ENCODE peak calls at places on chromosomes 12 and 14, in four cellular contexts. F is OCI-LY7, U is fibroblast of the aortic adventitia, W is AG04450. T is an unnamed sample.

GRCh38 chr12:85606455-85606854 is 229.8 kb downstream of the RASSF9 start:
- DNase-seq in W (no peak), U (no peak), F (no peak), T (no peak)

GRCh38 chr14:64806202-64806861 is 73.4 kb downstream of the SPTB start:
- DNase-seq in F (no peak), U (peak; percentile 86), W (peak; percentile 59), T (peak; percentile 87)

GRCh38 chr14:89247457-89248122 is 169.4 kb downstream of the FOXN3 start:
- DNase-seq in W (no peak), U (no peak), F (no peak), T (peak; percentile 33)

GRCh38 chr14:83300454-83301064 is 1766.9 kb upstream of the SEL1L start:
- DNase-seq in F (peak; percentile 51), U (peak; percentile 22), W (no peak), T (peak; percentile 38)

GRCh38 chr14:32430326-32430725 is 101.2 kb downstream of the AKAP6 start:
- DNase-seq in F (no peak), W (no peak), U (peak; percentile 52), T (peak; percentile 57)

GRCh38 chr12:105162174-105162573 is 54.6 kb downstream of the WASHC4 start:
- DNase-seq in U (no peak), F (no peak), W (no peak), T (no peak)

GRCh38 chr12:56993346-56993745 is 13.0 kb downstream of the ZBTB39 start:
- DNase-seq in U (no peak), W (no peak), F (no peak), T (no peak)

GRCh38 chr14:78164226-78164853 is 5.8 kb upstream of the NRXN3 start:
- DNase-seq in F (peak; percentile 7), U (no peak), W (no peak), T (peak; percentile 42)

GRCh38 chr12:86261606-86262005 is 5.4 kb upstream of the MGAT4C start:
- DNase-seq in U (no peak), F (no peak), W (no peak), T (no peak)

GRCh38 chr14:22276913-22277816 is 311.9 kb downstream of the DAD1 start:
- DNase-seq in U (peak; percentile 39), F (peak; percentile 46), W (no peak), T (peak; percentile 48)

GRCh38 chr14:27739657-27740156 is 1026.9 kb upstream of the FOXG1 start:
- DNase-seq in F (no peak), W (no peak), U (no peak), T (no peak)

GRCh38 chr12:64835926-64836325 is 11.5 kb downstream of the TBC1D30 start:
- DNase-seq in U (no peak), W (no peak), F (no peak), T (no peak)

GRCh38 chr12:66594688-66595087 is 84.2 kb downstream of the GRIP1 start:
- DNase-seq in F (no peak), W (no peak), U (no peak), T (peak; percentile 42)

GRCh38 chr12:64633940-64634337 is 23.6 kb downstream of the RASSF3 start:
- DNase-seq in W (no peak), F (no peak), U (peak; percentile 61), T (peak; percentile 80)

GRCh38 chr12:24853588-24853987 is 95.3 kb downstream of the BCAT1 start:
- DNase-seq in U (peak; percentile 66), W (peak; percentile 30), F (no peak), T (peak; percentile 96)

GRCh38 chr12:29255061-29255460 is 106.0 kb downstream of the FAR2 start:
- DNase-seq in W (no peak), U (no peak), F (no peak), T (no peak)

GRCh38 chr14:55160989-55161388 is 30.4 kb downstream of the DLGAP5 start:
- DNase-seq in U (peak; percentile 75), W (no peak), F (peak; percentile 34), T (peak; percentile 44)

GRCh38 chr14:104280085-104280901 is 141.9 kb downstream of the KIF26A start:
- DNase-seq in F (no peak), W (no peak), U (no peak), T (no peak)

GRCh38 chr12:131046813-131047788 is 93.4 kb downstream of the ADGRD1 start:
- DNase-seq in U (no peak), W (no peak), F (peak; percentile 40), T (no peak)

GRCh38 chr14:46054526-46054925 is 597.1 kb downstream of the RPL10L start:
- DNase-seq in F (no peak), W (peak; percentile 0), U (peak; percentile 1), T (peak; percentile 81)

GRCh38 chr12:120759591-120760348 is 34.1 kb downstream of the ACADS start:
- DNase-seq in U (no peak), F (peak; percentile 85), W (no peak), T (peak; percentile 76)

GRCh38 chr12:51714666-51715065 is 123.6 kb downstream of the SCN8A start:
- DNase-seq in W (no peak), U (peak; percentile 6), F (no peak), T (no peak)

GRCh38 chr14:104082807-104083206 is 2.7 kb upstream of the ASPG start:
- DNase-seq in W (no peak), F (no peak), U (no peak), T (no peak)

GRCh38 chr12:121791671-121792496 is 1.6 kb downstream of the RHOF start:
- DNase-seq in F (no peak), U (no peak), W (no peak), T (no peak)

GRCh38 chr12:9687228-9687627 is 17.7 kb downstream of the CLEC2D start:
- DNase-seq in U (no peak), F (no peak), W (no peak), T (peak; percentile 73)

GRCh38 chr12:59596232-59597143 is 659 bp downstream of the SLC16A7 start:
- DNase-seq in U (peak; percentile 83), F (peak; percentile 91), W (peak; percentile 48), T (peak; percentile 22)
- TF ChIP-seq CTCF in U (no peak), F (peak; percentile 41), W (no peak), T (no peak)

GRCh38 chr12:42024495-42024830 is 120.2 kb downstream of the GXYLT1 start:
- DNase-seq in W (no peak), F (no peak), U (no peak), T (no peak)
- H3K4me3 ChIP-seq in W (peak overlapping the region; percentile 56), F (no peak overlapping the region), U (no peak overlapping the region), T (no peak overlapping the region)

DNA sequence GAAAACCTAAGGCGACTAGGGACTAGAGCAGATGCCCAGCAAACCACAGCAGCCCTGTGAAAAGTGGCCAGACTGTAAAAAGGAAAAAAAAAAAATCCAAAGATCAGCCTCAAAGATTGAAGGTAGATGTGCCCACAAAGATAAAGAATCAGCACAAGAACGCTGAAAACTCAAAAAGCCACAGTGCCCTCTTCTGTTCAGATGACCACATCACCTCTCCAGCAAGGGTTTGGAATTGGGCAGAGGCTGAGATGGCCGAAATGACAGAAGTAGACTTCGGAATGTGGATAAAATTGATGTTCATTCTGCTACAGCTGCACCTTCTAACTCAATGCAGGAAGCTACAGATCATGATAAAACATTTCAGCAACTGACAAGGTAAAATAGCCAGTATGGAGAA is 154.4 kb downstream of the GPHN start:
- DNase-seq in U (peak; percentile 33), F (no peak), W (no peak), T (peak; percentile 20)
- TF ChIP-seq CTCF in U (peak; percentile 52), F (peak; percentile 66), W (peak; percentile 56), T (peak; percentile 43)

DNA sequence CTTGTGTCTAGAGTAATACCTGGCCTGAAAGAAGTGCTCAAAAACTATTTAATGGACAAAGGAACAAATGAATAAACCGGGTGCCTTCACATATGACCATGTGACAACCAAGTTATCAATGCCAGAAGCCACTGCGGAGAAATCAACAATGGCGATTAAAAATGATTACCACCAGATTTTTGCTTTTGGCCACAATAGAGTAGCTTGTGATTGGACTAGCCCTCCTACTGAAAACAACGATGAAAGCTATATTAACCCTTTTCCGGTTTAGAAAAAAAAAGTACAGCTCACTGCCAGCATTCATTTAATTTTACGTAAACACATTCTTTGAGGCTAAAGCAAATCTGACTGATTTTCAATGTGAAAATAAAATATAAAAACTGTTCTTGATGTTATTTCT is 41.6 kb upstream of the TTC7B start:
- DNase-seq in U (no peak), F (no peak), W (no peak), T (no peak)
- H3K4me3 ChIP-seq in U (no peak overlapping the region), F (no peak overlapping the region), W (no peak overlapping the region), T (no peak overlapping the region)

DNA sequence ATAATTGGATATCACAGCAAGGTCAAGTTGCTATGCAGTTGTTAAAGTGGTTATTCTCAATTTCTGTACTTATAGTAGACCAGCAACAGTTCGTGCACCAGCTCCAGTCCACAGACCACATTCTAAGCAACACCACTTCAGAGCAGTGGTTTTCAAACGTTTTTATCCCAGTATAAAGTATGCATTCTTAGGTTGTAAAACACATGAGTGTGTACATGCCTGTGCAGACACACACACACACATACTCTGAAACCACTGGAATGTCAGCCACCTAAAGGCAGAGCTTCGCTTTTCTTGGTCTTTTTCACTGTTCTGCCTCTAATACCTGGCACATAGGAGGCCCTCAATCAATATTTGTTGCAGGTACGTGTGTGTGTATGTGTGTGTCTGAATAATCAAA is 22.2 kb upstream of the C12orf71 start:
- DNase-seq in W (peak; percentile 20), U (no peak), F (no peak), T (peak; percentile 46)
- TF ChIP-seq CTCF in W (no peak), U (no peak), F (no peak), T (no peak)

DNA sequence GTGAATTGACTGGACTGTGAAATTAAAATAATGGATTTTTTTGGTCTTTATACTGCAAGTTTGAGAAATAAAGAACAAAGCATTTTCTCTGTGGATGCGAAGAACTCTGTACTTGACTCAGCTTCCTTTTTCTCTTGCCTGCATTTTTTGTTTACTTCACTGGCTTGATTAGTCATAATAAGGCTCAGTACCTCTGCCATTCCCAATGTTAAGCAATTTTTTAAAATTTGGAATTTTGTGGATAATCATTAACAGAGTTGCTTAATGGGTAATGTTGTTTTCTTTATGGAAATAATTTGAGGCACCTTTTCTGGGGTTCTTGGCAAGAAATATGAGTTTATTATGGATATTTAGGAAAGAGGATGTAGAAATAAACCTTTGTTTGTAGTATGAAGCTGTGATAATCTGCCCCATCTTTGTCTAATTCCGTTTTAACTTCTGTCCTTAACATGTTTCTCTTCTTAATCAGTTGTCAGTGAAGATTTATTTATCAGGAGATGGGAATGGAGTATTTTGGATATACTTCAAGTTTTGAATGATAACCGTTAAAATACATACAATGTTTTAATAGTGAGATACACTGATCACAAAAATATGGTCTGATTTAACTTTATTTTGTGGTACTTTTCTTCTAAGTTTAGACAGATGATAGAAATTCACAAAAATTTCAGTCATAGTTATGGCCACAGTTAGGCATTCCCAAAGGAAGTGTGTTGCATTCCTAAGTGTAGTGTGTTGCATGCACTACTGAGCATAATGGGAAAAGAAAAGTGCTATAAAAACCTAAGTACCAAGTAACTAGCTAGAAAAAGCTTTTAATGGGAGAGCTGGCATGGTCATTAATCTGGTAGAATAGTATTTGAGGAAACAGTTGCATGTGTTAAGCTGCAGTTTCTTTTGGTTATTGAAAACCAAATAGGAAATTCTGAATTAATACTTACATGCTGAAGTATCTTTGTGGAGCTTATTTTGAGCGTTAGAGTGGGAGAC is 27.7 kb downstream of the WNK1 start:
- DNase-seq in F (no peak), U (peak; percentile 67), W (peak; percentile 7), T (peak; percentile 66)
- H3K4me3 ChIP-seq in F (no peak overlapping the region), U (peak overlapping the region; percentile 31), W (no peak overlapping the region), T (no peak overlapping the region)